ENCODE peak calls at places on chromosomes 12 and 14, in ten cellular contexts. One of them, this sample, is unnamed.

GRCh38 chr14:99015833-99016232 is 256.2 kb downstream of the BCL11B start:
- DNase-seq in neural crest cell: no peak
- DNase-seq in colonic mucosa: no peak
- DNase-seq in heart left ventricle: no peak
- DNase-seq in HFF-Myc: no peak
- DNase-seq in WTC11: no peak
- DNase-seq in adrenal gland: no peak
- DNase-seq in cardiac muscle cell: no peak
- DNase-seq in Peyer's patch: no peak
- DNase-seq in fibroblast of pulmonary artery: no peak
- DNase-seq in this sample: no peak

GRCh38 chr12:47007048-47007447 is 72.4 kb upstream of the PCED1B start:
- DNase-seq in neural crest cell: no peak
- DNase-seq in colonic mucosa: no peak
- DNase-seq in heart left ventricle: no peak
- DNase-seq in HFF-Myc: no peak
- DNase-seq in WTC11: no peak
- DNase-seq in adrenal gland: no peak
- DNase-seq in cardiac muscle cell: no peak
- DNase-seq in Peyer's patch: no peak
- DNase-seq in fibroblast of pulmonary artery: no peak
- DNase-seq in this sample: no peak

GRCh38 chr14:31898835-31899528 is 178.1 kb upstream of the ARHGAP5 start:
- DNase-seq in neural crest cell: no peak
- DNase-seq in colonic mucosa: no peak
- DNase-seq in heart left ventricle: no peak
- DNase-seq in HFF-Myc: no peak
- DNase-seq in WTC11: no peak
- DNase-seq in adrenal gland: no peak
- DNase-seq in cardiac muscle cell: no peak
- DNase-seq in Peyer's patch: no peak
- DNase-seq in fibroblast of pulmonary artery: no peak
- DNase-seq in this sample: no peak

GRCh38 chr14:104290756-104291122 is 152.4 kb downstream of the KIF26A start:
- DNase-seq in neural crest cell: no peak
- DNase-seq in colonic mucosa: no peak
- DNase-seq in heart left ventricle: no peak
- DNase-seq in HFF-Myc: no peak
- DNase-seq in WTC11: peak
- DNase-seq in adrenal gland: no peak
- DNase-seq in cardiac muscle cell: no peak
- DNase-seq in Peyer's patch: peak
- DNase-seq in fibroblast of pulmonary artery: no peak
- DNase-seq in this sample: no peak

GRCh38 chr14:90491221-90491867 is 94.5 kb downstream of the CALM1 start:
- DNase-seq in neural crest cell: peak
- DNase-seq in colonic mucosa: no peak
- DNase-seq in heart left ventricle: peak
- DNase-seq in HFF-Myc: peak
- DNase-seq in WTC11: no peak
- DNase-seq in adrenal gland: peak
- DNase-seq in cardiac muscle cell: peak
- DNase-seq in Peyer's patch: no peak
- DNase-seq in fibroblast of pulmonary artery: peak
- DNase-seq in this sample: no peak

GRCh38 chr12:52956987-52957386 is 8.1 kb downstream of the KRT18 start:
- DNase-seq in neural crest cell: no peak
- DNase-seq in colonic mucosa: no peak
- DNase-seq in heart left ventricle: no peak
- DNase-seq in HFF-Myc: no peak
- DNase-seq in WTC11: no peak
- DNase-seq in adrenal gland: no peak
- DNase-seq in cardiac muscle cell: no peak
- DNase-seq in Peyer's patch: no peak
- DNase-seq in fibroblast of pulmonary artery: no peak
- DNase-seq in this sample: no peak

GRCh38 chr12:79366374-79366773 is 324.4 kb downstream of the PAWR start:
- DNase-seq in neural crest cell: no peak
- DNase-seq in colonic mucosa: no peak
- DNase-seq in heart left ventricle: no peak
- DNase-seq in HFF-Myc: no peak
- DNase-seq in WTC11: no peak
- DNase-seq in adrenal gland: no peak
- DNase-seq in cardiac muscle cell: no peak
- DNase-seq in Peyer's patch: no peak
- DNase-seq in fibroblast of pulmonary artery: no peak
- DNase-seq in this sample: no peak

GRCh38 chr12:109764123-109764522 is 50.5 kb downstream of the FAM222A start:
- DNase-seq in neural crest cell: no peak
- DNase-seq in colonic mucosa: no peak
- DNase-seq in heart left ventricle: no peak
- DNase-seq in HFF-Myc: no peak
- DNase-seq in WTC11: no peak
- DNase-seq in adrenal gland: peak
- DNase-seq in cardiac muscle cell: no peak
- DNase-seq in Peyer's patch: no peak
- DNase-seq in fibroblast of pulmonary artery: no peak
- DNase-seq in this sample: no peak

GRCh38 chr12:109027767-109028166 is 6.9 kb upstream of the SVOP start:
- DNase-seq in neural crest cell: no peak
- DNase-seq in colonic mucosa: no peak
- DNase-seq in heart left ventricle: no peak
- DNase-seq in HFF-Myc: no peak
- DNase-seq in WTC11: no peak
- DNase-seq in adrenal gland: no peak
- DNase-seq in cardiac muscle cell: peak
- DNase-seq in Peyer's patch: no peak
- DNase-seq in fibroblast of pulmonary artery: peak
- DNase-seq in this sample: no peak

GRCh38 chr12:4604684-4605193 is 42.7 kb downstream of the DYRK4 start:
- DNase-seq in neural crest cell: peak
- DNase-seq in colonic mucosa: peak
- DNase-seq in heart left ventricle: peak
- DNase-seq in HFF-Myc: peak
- DNase-seq in WTC11: peak
- DNase-seq in adrenal gland: peak
- DNase-seq in cardiac muscle cell: peak
- DNase-seq in Peyer's patch: peak
- DNase-seq in fibroblast of pulmonary artery: peak
- DNase-seq in this sample: peak

GRCh38 chr14:93090826-93091583 is 24.7 kb downstream of the ITPK1 start:
- DNase-seq in neural crest cell: no peak
- DNase-seq in colonic mucosa: no peak
- DNase-seq in heart left ventricle: peak
- DNase-seq in HFF-Myc: no peak
- DNase-seq in WTC11: no peak
- DNase-seq in adrenal gland: no peak
- DNase-seq in cardiac muscle cell: peak
- DNase-seq in Peyer's patch: no peak
- DNase-seq in fibroblast of pulmonary artery: peak
- DNase-seq in this sample: no peak

GRCh38 chr14:29895591-29896043 is 32.0 kb downstream of the PRKD1 start:
- DNase-seq in neural crest cell: no peak
- DNase-seq in colonic mucosa: no peak
- DNase-seq in heart left ventricle: no peak
- DNase-seq in HFF-Myc: no peak
- DNase-seq in WTC11: no peak
- DNase-seq in adrenal gland: no peak
- DNase-seq in cardiac muscle cell: no peak
- DNase-seq in Peyer's patch: no peak
- DNase-seq in fibroblast of pulmonary artery: no peak
- DNase-seq in this sample: no peak

GRCh38 chr12:24778486-24779304 is 170.2 kb downstream of the BCAT1 start:
- DNase-seq in neural crest cell: no peak
- DNase-seq in colonic mucosa: no peak
- DNase-seq in heart left ventricle: no peak
- DNase-seq in HFF-Myc: peak
- DNase-seq in WTC11: no peak
- DNase-seq in adrenal gland: no peak
- DNase-seq in cardiac muscle cell: peak
- DNase-seq in Peyer's patch: no peak
- DNase-seq in fibroblast of pulmonary artery: peak
- DNase-seq in this sample: no peak

GRCh38 chr14:29216316-29216715 is 449.7 kb downstream of the FOXG1 start:
- DNase-seq in neural crest cell: no peak
- DNase-seq in colonic mucosa: no peak
- DNase-seq in heart left ventricle: no peak
- DNase-seq in HFF-Myc: no peak
- DNase-seq in WTC11: no peak
- DNase-seq in adrenal gland: no peak
- DNase-seq in cardiac muscle cell: no peak
- DNase-seq in Peyer's patch: no peak
- DNase-seq in fibroblast of pulmonary artery: no peak
- DNase-seq in this sample: no peak

GRCh38 chr12:117118838-117119591 is 19.8 kb upstream of the TESC start:
- DNase-seq in neural crest cell: no peak
- DNase-seq in colonic mucosa: no peak
- DNase-seq in heart left ventricle: peak
- DNase-seq in HFF-Myc: no peak
- DNase-seq in WTC11: peak
- DNase-seq in adrenal gland: no peak
- DNase-seq in cardiac muscle cell: no peak
- DNase-seq in Peyer's patch: no peak
- DNase-seq in fibroblast of pulmonary artery: no peak
- DNase-seq in this sample: no peak

GRCh38 chr12:23834076-23834475 is 115.4 kb downstream of the SOX5 start:
- DNase-seq in neural crest cell: no peak
- DNase-seq in colonic mucosa: no peak
- DNase-seq in heart left ventricle: no peak
- DNase-seq in HFF-Myc: no peak
- DNase-seq in WTC11: no peak
- DNase-seq in adrenal gland: no peak
- DNase-seq in cardiac muscle cell: peak
- DNase-seq in Peyer's patch: no peak
- DNase-seq in fibroblast of pulmonary artery: peak
- DNase-seq in this sample: no peak

GRCh38 chr14:102088012-102088792 is 1.4 kb upstream of the HSP90AA1 start:
- DNase-seq in neural crest cell: peak
- DNase-seq in colonic mucosa: peak
- DNase-seq in heart left ventricle: peak
- DNase-seq in HFF-Myc: no peak
- DNase-seq in WTC11: peak
- DNase-seq in adrenal gland: peak
- DNase-seq in cardiac muscle cell: peak
- DNase-seq in Peyer's patch: peak
- DNase-seq in fibroblast of pulmonary artery: peak
- DNase-seq in this sample: no peak

GRCh38 chr12:53231859-53232640 is at the start of gene RARG:
- DNase-seq in neural crest cell: no peak
- DNase-seq in colonic mucosa: peak
- DNase-seq in heart left ventricle: peak
- DNase-seq in HFF-Myc: no peak
- DNase-seq in WTC11: peak
- DNase-seq in adrenal gland: peak
- DNase-seq in cardiac muscle cell: peak
- DNase-seq in Peyer's patch: peak
- DNase-seq in fibroblast of pulmonary artery: peak
- DNase-seq in this sample: no peak

GRCh38 chr14:33679461-33680225 is 271.2 kb downstream of the EGLN3 start:
- DNase-seq in neural crest cell: no peak
- DNase-seq in colonic mucosa: no peak
- DNase-seq in heart left ventricle: no peak
- DNase-seq in HFF-Myc: peak
- DNase-seq in WTC11: no peak
- DNase-seq in adrenal gland: no peak
- DNase-seq in cardiac muscle cell: peak
- DNase-seq in Peyer's patch: no peak
- DNase-seq in fibroblast of pulmonary artery: peak
- DNase-seq in this sample: no peak

GRCh38 chr12:92619026-92619425 is 83.8 kb upstream of the PLEKHG7 start:
- DNase-seq in neural crest cell: no peak
- DNase-seq in colonic mucosa: no peak
- DNase-seq in heart left ventricle: no peak
- DNase-seq in HFF-Myc: no peak
- DNase-seq in WTC11: no peak
- DNase-seq in adrenal gland: no peak
- DNase-seq in cardiac muscle cell: no peak
- DNase-seq in Peyer's patch: no peak
- DNase-seq in fibroblast of pulmonary artery: no peak
- DNase-seq in this sample: no peak
- TF ChIP-seq CTCF in neural crest cell: no peak
- TF ChIP-seq CTCF in colonic mucosa: no peak
- TF ChIP-seq CTCF in heart left ventricle: no peak
- TF ChIP-seq CTCF in HFF-Myc: no peak
- TF ChIP-seq CTCF in WTC11: no peak
- TF ChIP-seq CTCF in adrenal gland: no peak
- TF ChIP-seq CTCF in cardiac muscle cell: no peak
- TF ChIP-seq CTCF in Peyer's patch: no peak
- TF ChIP-seq CTCF in fibroblast of pulmonary artery: no peak
- TF ChIP-seq CTCF in this sample: no peak

GRCh38 chr14:23566782-23567185 is 807 bp downstream of the AP1G2 start:
- DNase-seq in neural crest cell: no peak
- DNase-seq in colonic mucosa: no peak
- DNase-seq in heart left ventricle: no peak
- DNase-seq in HFF-Myc: no peak
- DNase-seq in WTC11: no peak
- DNase-seq in adrenal gland: no peak
- DNase-seq in cardiac muscle cell: peak
- DNase-seq in Peyer's patch: no peak
- DNase-seq in fibroblast of pulmonary artery: peak
- DNase-seq in this sample: no peak
- TF ChIP-seq CTCF in neural crest cell: peak
- TF ChIP-seq CTCF in colonic mucosa: no peak
- TF ChIP-seq CTCF in heart left ventricle: no peak
- TF ChIP-seq CTCF in HFF-Myc: no peak
- TF ChIP-seq CTCF in WTC11: no peak
- TF ChIP-seq CTCF in adrenal gland: no peak
- TF ChIP-seq CTCF in cardiac muscle cell: peak
- TF ChIP-seq CTCF in Peyer's patch: no peak
- TF ChIP-seq CTCF in fibroblast of pulmonary artery: peak
- TF ChIP-seq CTCF in this sample: no peak

GRCh38 chr12:132065203-132065602 is 78.9 kb downstream of the DDX51 start:
- DNase-seq in neural crest cell: no peak
- DNase-seq in colonic mucosa: no peak
- DNase-seq in heart left ventricle: no peak
- DNase-seq in HFF-Myc: no peak
- DNase-seq in WTC11: no peak
- DNase-seq in adrenal gland: no peak
- DNase-seq in cardiac muscle cell: no peak
- DNase-seq in Peyer's patch: no peak
- DNase-seq in fibroblast of pulmonary artery: no peak
- DNase-seq in this sample: no peak
- TF ChIP-seq CTCF in neural crest cell: no peak
- TF ChIP-seq CTCF in colonic mucosa: no peak
- TF ChIP-seq CTCF in heart left ventricle: no peak
- TF ChIP-seq CTCF in HFF-Myc: no peak
- TF ChIP-seq CTCF in WTC11: no peak
- TF ChIP-seq CTCF in adrenal gland: no peak
- TF ChIP-seq CTCF in cardiac muscle cell: no peak
- TF ChIP-seq CTCF in Peyer's patch: no peak
- TF ChIP-seq CTCF in fibroblast of pulmonary artery: no peak
- TF ChIP-seq CTCF in this sample: no peak

DNA sequence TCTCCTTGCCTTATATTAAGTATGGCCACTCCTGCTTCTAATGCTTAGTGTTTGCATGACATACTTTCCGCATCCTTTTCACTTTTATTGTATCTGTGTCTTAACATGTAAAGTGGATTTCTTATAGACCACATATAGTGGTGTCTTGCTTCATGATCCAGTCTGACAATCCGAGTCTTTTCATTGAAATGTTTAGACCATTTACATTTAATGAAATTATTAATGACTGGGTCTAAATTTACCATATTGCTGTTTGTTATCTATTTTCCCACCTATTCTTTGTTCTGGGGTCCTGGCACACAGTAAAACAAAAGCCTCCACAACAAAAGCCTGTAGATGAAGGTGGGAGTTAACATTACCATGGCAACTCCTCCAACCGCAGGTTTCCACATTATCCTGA is 22.9 kb downstream of the ERH start:
- DNase-seq in neural crest cell: no peak
- DNase-seq in colonic mucosa: no peak
- DNase-seq in heart left ventricle: no peak
- DNase-seq in HFF-Myc: no peak
- DNase-seq in WTC11: no peak
- DNase-seq in adrenal gland: no peak
- DNase-seq in cardiac muscle cell: no peak
- DNase-seq in Peyer's patch: no peak
- DNase-seq in fibroblast of pulmonary artery: no peak
- DNase-seq in this sample: no peak
- TF ChIP-seq CTCF in neural crest cell: no peak
- TF ChIP-seq CTCF in colonic mucosa: no peak
- TF ChIP-seq CTCF in heart left ventricle: no peak
- TF ChIP-seq CTCF in HFF-Myc: no peak
- TF ChIP-seq CTCF in WTC11: no peak
- TF ChIP-seq CTCF in adrenal gland: no peak
- TF ChIP-seq CTCF in cardiac muscle cell: no peak
- TF ChIP-seq CTCF in Peyer's patch: no peak
- TF ChIP-seq CTCF in fibroblast of pulmonary artery: no peak
- TF ChIP-seq CTCF in this sample: no peak